ENCODE peak calls at places on chromosomes 13 and 19, in eight cellular contexts. N is IMR-90, Q is thyroid gland, X is endodermal cell, Z is AG10803, Y is stomach, I is AG04450, M is cardiac fibroblast. B is an unnamed sample.

GRCh38 chr19:46900341-46900740 is 39.5 kb downstream of the ARHGAP35 start:
- DNase-seq in M (no peak), I (no peak), Q (no peak), N (no peak), X (peak; percentile 16), Z (no peak), Y (no peak), B (no peak)

GRCh38 chr19:13206581-13206980 is 56.4 kb downstream of the IER2 start:
- DNase-seq in X (no peak), Q (no peak), Z (no peak), I (no peak), N (no peak), M (no peak), Y (no peak), B (no peak)

GRCh38 chr19:10892256-10892655 is 20.9 kb downstream of the CARM1 start:
- DNase-seq in N (no peak), Q (no peak), Z (no peak), M (no peak), X (no peak), Y (no peak), I (no peak), B (no peak)

GRCh38 chr13:43265028-43265427 is 241.6 kb downstream of the DNAJC15 start:
- DNase-seq in N (no peak), X (no peak), I (no peak), Y (no peak), M (no peak), Q (no peak), Z (no peak), B (no peak)

GRCh38 chr13:19861762-19862161 is 1.7 kb downstream of the ZMYM5 start:
- DNase-seq in N (no peak), Q (no peak), I (no peak), Z (no peak), M (peak; percentile 5), Y (no peak), X (no peak), B (no peak)

GRCh38 chr19:2732883-2733282 is 6.9 kb downstream of the SLC39A3 start:
- DNase-seq in X (no peak), I (no peak), Z (no peak), M (no peak), Y (no peak), Q (no peak), N (no peak), B (no peak)

GRCh38 chr13:96781141-96781540 is 213.1 kb downstream of the OXGR1 start:
- DNase-seq in Z (no peak), Y (no peak), M (peak; percentile 37), X (no peak), Q (peak; percentile 5), I (no peak), N (no peak), B (no peak)

GRCh38 chr13:99275093-99275469 is 16.9 kb upstream of the GPR18 start:
- DNase-seq in I (no peak), Z (peak; percentile 80), X (no peak), N (peak; percentile 84), Y (no peak), M (peak; percentile 70), Q (peak; percentile 46), B (no peak)

GRCh38 chr19:50567052-50567841 is 988 bp downstream of the LRRC4B start:
- DNase-seq in N (no peak), Y (no peak), I (no peak), Z (no peak), X (peak; percentile 59), Q (no peak), M (no peak), B (no peak)

GRCh38 chr19:47540748-47541147 is 25.9 kb upstream of the NAPA start:
- DNase-seq in N (peak; percentile 51), M (peak; percentile 53), Y (no peak), I (peak; percentile 11), Q (no peak), Z (peak; percentile 48), X (no peak), B (no peak)

GRCh38 chr19:33348301-33349010 is 25.1 kb upstream of the CEBPG start:
- DNase-seq in Z (peak; percentile 6), M (peak; percentile 16), N (no peak), X (peak; percentile 23), I (no peak), Q (peak; percentile 30), Y (no peak), B (no peak)

GRCh38 chr13:112444416-112445399 is 68.6 kb downstream of the SPACA7 start:
- DNase-seq in M (no peak), I (no peak), Y (peak; percentile 22), X (peak; percentile 42), Q (no peak), Z (no peak), N (no peak), B (no peak)

GRCh38 chr19:8367327-8368001 is 3.5 kb downstream of the ANGPTL4 start:
- DNase-seq in N (peak; percentile 98), Z (peak; percentile 98), X (peak; percentile 84), Q (peak; percentile 86), M (peak; percentile 97), I (peak; percentile 96), Y (peak; percentile 96), B (no peak)

DNA sequence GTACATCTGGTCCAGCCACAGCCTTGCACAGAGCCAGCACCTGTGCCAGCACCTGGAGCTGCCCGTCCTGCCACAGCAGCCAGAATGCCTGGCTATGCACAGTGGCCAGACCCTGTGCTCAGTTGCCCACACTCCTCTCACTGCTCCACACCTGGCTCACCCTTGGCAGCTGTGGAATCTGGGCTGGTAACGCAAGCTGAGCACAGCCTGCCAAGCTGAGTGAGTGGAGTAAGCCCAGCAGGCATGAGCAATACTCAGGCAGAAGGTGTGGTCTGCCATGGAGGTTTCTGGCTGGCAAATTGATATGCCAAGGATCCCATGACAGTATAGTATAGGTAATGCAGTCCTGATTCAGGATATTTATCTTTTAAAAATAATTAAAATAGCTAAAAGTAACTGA is 122.2 kb downstream of the PCDH9 start:
- DNase-seq in Q (no peak), X (no peak), I (no peak), M (no peak), Y (no peak), Z (no peak), N (no peak), B (no peak)
- H3K4me3 ChIP-seq in Q (no peak overlapping the region), X (no peak overlapping the region), I (no peak overlapping the region), M (no peak overlapping the region), Y (no peak overlapping the region), Z (no peak overlapping the region), N (no peak overlapping the region), B (no peak overlapping the region)

GRCh38 chr19:44645407-44646048 is 1.8 kb downstream of the PVR start:
- DNase-seq in M (no peak), X (no peak), Z (no peak), N (no peak), Y (no peak), I (no peak), Q (no peak), B (no peak)

GRCh38 chr19:44641866-44642265 is 1.8 kb upstream of the PVR start:
- DNase-seq in Z (no peak), Q (no peak), N (no peak), I (no peak), X (no peak), M (no peak), Y (no peak), B (no peak)

GRCh38 chr19:44642375-44642774 is 1.3 kb upstream of the PVR start:
- DNase-seq in Z (no peak), X (no peak), N (no peak), I (no peak), Q (no peak), M (no peak), Y (no peak), B (no peak)

GRCh38 chr19:44644391-44645016 is 794 bp downstream of the PVR start:
- DNase-seq in Z (no peak), N (peak; percentile 49), M (peak; percentile 49), I (no peak), Q (peak; percentile 40), Y (no peak), X (peak; percentile 84), B (no peak)

DNA sequence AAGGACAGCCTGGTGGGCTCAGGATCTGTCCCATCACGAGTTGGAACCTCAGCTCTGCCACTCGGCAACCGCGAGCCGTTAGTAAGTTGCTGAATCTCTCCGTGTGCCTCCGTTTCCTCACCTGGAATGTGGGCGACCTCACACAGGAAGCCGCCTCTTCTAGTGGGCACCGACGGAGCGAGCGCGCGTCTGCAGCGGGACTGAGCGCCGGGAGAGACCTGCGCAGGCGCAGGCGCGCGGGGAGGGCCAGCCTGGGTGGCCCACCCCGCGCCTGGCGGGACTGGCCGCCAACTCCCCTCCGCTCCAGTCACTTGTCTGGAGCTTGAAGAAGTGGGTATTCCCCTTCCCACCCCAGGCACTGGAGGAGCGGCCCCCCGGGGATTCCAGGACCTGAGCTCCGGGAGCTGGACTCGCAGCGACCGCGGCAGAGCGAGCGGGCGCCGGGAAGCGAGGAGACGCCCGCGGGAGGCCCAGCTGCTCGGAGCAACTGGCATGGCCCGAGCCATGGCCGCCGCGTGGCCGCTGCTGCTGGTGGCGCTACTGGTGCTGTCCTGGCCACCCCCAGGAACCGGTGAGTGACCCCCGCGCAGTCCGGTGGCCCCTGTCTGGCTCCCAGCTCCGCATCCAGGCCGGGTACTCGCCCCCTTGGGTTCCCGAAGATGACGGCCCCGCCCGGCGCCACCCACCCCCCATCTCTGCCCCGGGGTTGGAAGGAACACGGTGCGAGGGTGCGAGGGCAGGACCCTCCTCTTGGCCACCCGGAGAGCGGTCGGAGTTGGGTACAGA is at the start of gene PVR:
- DNase-seq in N (peak; percentile 77), Q (peak; percentile 83), Y (peak; percentile 72), X (peak; percentile 88), Z (peak; percentile 68), I (no peak), M (peak; percentile 76), B (no peak)
- TF ChIP-seq CTCF in N (no peak), Q (no peak), Y (no peak), X (peak; percentile 22), Z (no peak), I (no peak), M (no peak), B (no peak)

DNA sequence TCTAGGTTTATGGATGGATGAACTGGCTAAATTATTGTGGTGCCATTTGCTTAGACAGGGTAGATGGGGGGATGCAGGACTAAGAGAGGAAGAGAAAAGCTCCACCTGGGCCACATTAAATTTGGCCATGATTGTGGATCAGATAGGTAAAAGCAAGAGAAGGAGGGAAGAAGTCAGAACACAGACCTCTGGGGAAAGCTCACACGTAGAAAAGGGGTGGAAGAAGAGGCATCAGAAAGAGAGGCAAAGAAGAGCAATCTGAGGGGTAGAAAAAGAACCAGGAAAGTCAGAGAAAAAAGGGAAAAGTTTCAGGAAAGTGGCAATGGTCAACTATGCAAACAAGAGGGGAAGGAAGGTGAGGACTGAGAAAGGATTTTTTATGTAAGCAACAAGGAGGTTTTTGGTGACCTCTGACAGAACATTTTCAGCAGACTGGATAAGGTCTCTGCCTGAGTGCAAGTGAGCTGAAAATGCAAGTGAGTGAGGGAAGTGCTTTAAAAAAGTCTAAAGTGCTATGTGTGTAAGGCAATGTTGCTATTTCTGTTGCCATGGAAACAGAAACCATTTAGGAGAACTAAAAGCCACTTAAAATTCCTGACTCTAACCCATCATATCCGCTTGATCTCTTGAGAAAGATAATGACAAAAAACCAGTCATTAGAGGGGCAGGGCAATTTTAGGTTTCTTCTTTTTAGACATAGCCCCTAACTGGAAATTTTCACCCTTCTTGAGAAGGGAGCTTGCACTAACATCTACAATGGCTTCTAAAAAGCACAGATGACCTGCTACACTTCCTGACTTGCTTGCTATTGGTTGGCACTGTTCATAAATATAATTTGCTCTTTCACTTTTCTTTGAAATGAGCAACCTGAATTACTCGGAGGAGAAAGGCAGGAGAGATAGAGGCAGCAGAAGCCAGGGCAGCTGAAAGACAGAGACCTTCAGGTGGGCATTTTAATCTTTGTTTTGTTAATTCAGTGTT is at the start of gene CYSLTR2:
- DNase-seq in N (peak; percentile 13), Y (no peak), X (no peak), Z (peak; percentile 34), Q (no peak), I (no peak), M (peak; percentile 62), B (peak; percentile 25)
- H3K4me3 ChIP-seq in N (no peak within 1 kb of the TSS), Y (no peak within 1 kb of the TSS), X (no peak within 1 kb of the TSS), Z (no peak within 1 kb of the TSS), Q (no peak within 1 kb of the TSS), I (no peak within 1 kb of the TSS), M (no peak within 1 kb of the TSS), B (no peak within 1 kb of the TSS)

GRCh38 chr13:62119739-62120700 is 704.4 kb upstream of the PCDH20 start:
- DNase-seq in M (peak; percentile 32), N (peak; percentile 17), X (no peak), I (no peak), Q (no peak), Z (no peak), Y (no peak), B (no peak)
- TF ChIP-seq CTCF in M (peak; percentile 29), N (peak; percentile 42), X (peak; percentile 75), I (peak; percentile 35), Q (peak; percentile 18), Z (peak; percentile 40), Y (peak; percentile 17), B (no peak)

B was measured in GM12864.